ENCODE peak calls at places on chromosomes 13 and 19, in nine cellular contexts. One of them, this sample, is unnamed.

GRCh38 chr13:91714726-91715334 is 316.4 kb downstream of the GPC5 start:
- DNase-seq in thoracic aorta: no peak
- DNase-seq in mammary epithelial cell: no peak
- DNase-seq in fibroblast of lung: no peak
- DNase-seq in Peyer's patch: no peak
- DNase-seq in tibial artery: no peak
- DNase-seq in PC-3: no peak
- DNase-seq in thyroid gland: no peak
- DNase-seq in MM.1S: no peak
- DNase-seq in this sample: no peak

GRCh38 chr19:38199340-38199739 is 24.7 kb downstream of the DPF1 start:
- DNase-seq in tibial artery: no peak
- DNase-seq in mammary epithelial cell: no peak
- DNase-seq in MM.1S: no peak
- DNase-seq in Peyer's patch: no peak
- DNase-seq in fibroblast of lung: no peak
- DNase-seq in thoracic aorta: no peak
- DNase-seq in thyroid gland: no peak
- DNase-seq in PC-3: no peak
- DNase-seq in this sample: no peak

GRCh38 chr19:31338069-31338767 is 11.0 kb downstream of the TSHZ3 start:
- DNase-seq in tibial artery: peak; percentile 80
- DNase-seq in thoracic aorta: no peak
- DNase-seq in Peyer's patch: no peak
- DNase-seq in MM.1S: no peak
- DNase-seq in PC-3: no peak
- DNase-seq in thyroid gland: peak; percentile 78
- DNase-seq in mammary epithelial cell: no peak
- DNase-seq in fibroblast of lung: peak; percentile 88
- DNase-seq in this sample: no peak

GRCh38 chr13:78298657-78299056 is 304.7 kb downstream of the POU4F1 start:
- DNase-seq in thoracic aorta: no peak
- DNase-seq in fibroblast of lung: peak; percentile 19
- DNase-seq in MM.1S: no peak
- DNase-seq in Peyer's patch: no peak
- DNase-seq in mammary epithelial cell: peak; percentile 22
- DNase-seq in thyroid gland: no peak
- DNase-seq in tibial artery: no peak
- DNase-seq in PC-3: peak; percentile 4
- DNase-seq in this sample: no peak

GRCh38 chr13:30047154-30047874 is 196.9 kb upstream of the UBL3 start:
- DNase-seq in Peyer's patch: no peak
- DNase-seq in PC-3: no peak
- DNase-seq in thyroid gland: no peak
- DNase-seq in fibroblast of lung: no peak
- DNase-seq in tibial artery: no peak
- DNase-seq in MM.1S: peak; percentile 61
- DNase-seq in mammary epithelial cell: no peak
- DNase-seq in thoracic aorta: no peak
- DNase-seq in this sample: no peak

GRCh38 chr13:107271226-107271625 is 703.3 kb upstream of the ARGLU1 start:
- DNase-seq in mammary epithelial cell: no peak
- DNase-seq in MM.1S: no peak
- DNase-seq in thyroid gland: no peak
- DNase-seq in PC-3: peak; percentile 29
- DNase-seq in thoracic aorta: no peak
- DNase-seq in Peyer's patch: no peak
- DNase-seq in tibial artery: no peak
- DNase-seq in fibroblast of lung: peak; percentile 44
- DNase-seq in this sample: no peak

GRCh38 chr19:29717051-29717450 is 2.0 kb upstream of the C19orf12 start:
- DNase-seq in thoracic aorta: no peak
- DNase-seq in Peyer's patch: no peak
- DNase-seq in PC-3: no peak
- DNase-seq in mammary epithelial cell: no peak
- DNase-seq in thyroid gland: no peak
- DNase-seq in tibial artery: no peak
- DNase-seq in MM.1S: no peak
- DNase-seq in fibroblast of lung: no peak
- DNase-seq in this sample: no peak

GRCh38 chr19:13277104-13277809 is 127.0 kb downstream of the IER2 start:
- DNase-seq in Peyer's patch: no peak
- DNase-seq in thoracic aorta: no peak
- DNase-seq in PC-3: peak; percentile 96
- DNase-seq in tibial artery: no peak
- DNase-seq in thyroid gland: peak; percentile 16
- DNase-seq in mammary epithelial cell: peak; percentile 63
- DNase-seq in MM.1S: peak; percentile 78
- DNase-seq in fibroblast of lung: peak; percentile 78
- DNase-seq in this sample: no peak

GRCh38 chr13:25167349-25167748 is 4.7 kb downstream of the AMER2 start:
- DNase-seq in tibial artery: no peak
- DNase-seq in Peyer's patch: no peak
- DNase-seq in PC-3: no peak
- DNase-seq in mammary epithelial cell: no peak
- DNase-seq in MM.1S: no peak
- DNase-seq in thoracic aorta: no peak
- DNase-seq in thyroid gland: no peak
- DNase-seq in fibroblast of lung: no peak
- DNase-seq in this sample: no peak
- H3K36me3 ChIP-seq in tibial artery: no peaks in the 10 kb centered on the region
- H3K36me3 ChIP-seq in Peyer's patch: no peaks in the 10 kb centered on the region
- H3K36me3 ChIP-seq in PC-3: no peaks in the 10 kb centered on the region
- H3K36me3 ChIP-seq in mammary epithelial cell: no peaks in the 10 kb centered on the region
- H3K36me3 ChIP-seq in MM.1S: no peaks in the 10 kb centered on the region
- H3K36me3 ChIP-seq in thoracic aorta: no peaks in the 10 kb centered on the region
- H3K36me3 ChIP-seq in thyroid gland: no peaks in the 10 kb centered on the region
- H3K36me3 ChIP-seq in fibroblast of lung: no peaks in the 10 kb centered on the region
- H3K36me3 ChIP-seq in this sample: no peaks in the 10 kb centered on the region

GRCh38 chr13:24627090-24627714 is 53.0 kb upstream of the ATP12A start:
- DNase-seq in mammary epithelial cell: no peak
- DNase-seq in fibroblast of lung: no peak
- DNase-seq in Peyer's patch: peak; percentile 71
- DNase-seq in tibial artery: no peak
- DNase-seq in thoracic aorta: no peak
- DNase-seq in thyroid gland: peak; percentile 40
- DNase-seq in MM.1S: no peak
- DNase-seq in PC-3: peak; percentile 54
- DNase-seq in this sample: no peak
- TF ChIP-seq CTCF in mammary epithelial cell: peak; percentile 81
- TF ChIP-seq CTCF in fibroblast of lung: peak; percentile 55
- TF ChIP-seq CTCF in Peyer's patch: peak; percentile 61
- TF ChIP-seq CTCF in tibial artery: peak; percentile 29
- TF ChIP-seq CTCF in thoracic aorta: peak; percentile 29
- TF ChIP-seq CTCF in thyroid gland: peak; percentile 82
- TF ChIP-seq CTCF in MM.1S: peak; percentile 9
- TF ChIP-seq CTCF in PC-3: peak; percentile 81
- TF ChIP-seq CTCF in this sample: peak; percentile 39

DNA sequence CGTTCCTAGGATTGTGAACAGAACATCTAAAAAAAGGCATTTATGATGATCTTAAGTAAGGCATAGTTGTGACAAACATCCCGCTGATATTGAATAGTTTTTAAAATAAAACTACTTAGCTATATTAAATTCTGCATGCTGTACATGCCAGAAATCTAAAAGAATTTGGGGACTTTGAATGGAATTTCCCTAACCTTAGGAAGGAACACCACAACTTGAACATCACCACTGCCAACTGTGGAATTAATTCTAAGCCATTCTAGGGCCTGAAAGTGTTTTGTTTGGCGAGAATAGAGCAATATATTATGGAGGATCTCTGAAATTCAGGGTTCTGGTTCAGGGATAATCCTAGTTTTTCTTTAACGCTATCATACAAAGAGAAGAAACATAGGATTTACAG is 17.8 kb upstream of the LATS2 start:
- DNase-seq in tibial artery: no peak
- DNase-seq in fibroblast of lung: no peak
- DNase-seq in thyroid gland: no peak
- DNase-seq in thoracic aorta: no peak
- DNase-seq in MM.1S: no peak
- DNase-seq in Peyer's patch: no peak
- DNase-seq in mammary epithelial cell: no peak
- DNase-seq in PC-3: no peak
- DNase-seq in this sample: no peak
- H3K27ac ChIP-seq in tibial artery: peak overlapping the region; percentile 76
- H3K27ac ChIP-seq in fibroblast of lung: peak overlapping the region; percentile 80
- H3K27ac ChIP-seq in thyroid gland: no peak overlapping the region
- H3K27ac ChIP-seq in thoracic aorta: peak overlapping the region; percentile 55
- H3K27ac ChIP-seq in MM.1S: no peak overlapping the region
- H3K27ac ChIP-seq in Peyer's patch: peak overlapping the region; percentile 17
- H3K27ac ChIP-seq in mammary epithelial cell: no peak overlapping the region
- H3K27ac ChIP-seq in PC-3: no peak overlapping the region
- H3K27ac ChIP-seq in this sample: no peak overlapping the region

GRCh38 chr19:1990230-1991017 is 25.1 kb downstream of the BTBD2 start:
- DNase-seq in thyroid gland: no peak
- DNase-seq in thoracic aorta: no peak
- DNase-seq in Peyer's patch: peak; percentile 41
- DNase-seq in MM.1S: no peak
- DNase-seq in mammary epithelial cell: no peak
- DNase-seq in PC-3: no peak
- DNase-seq in fibroblast of lung: no peak
- DNase-seq in tibial artery: no peak
- DNase-seq in this sample: no peak
- H3K36me3 ChIP-seq in thyroid gland: peaks cover 60% of the 10 kb centered on the region
- H3K36me3 ChIP-seq in thoracic aorta: peaks cover 52% of the 10 kb centered on the region
- H3K36me3 ChIP-seq in Peyer's patch: peaks cover 88% of the 10 kb centered on the region
- H3K36me3 ChIP-seq in MM.1S: peaks cover 5% of the 10 kb centered on the region
- H3K36me3 ChIP-seq in mammary epithelial cell: peaks cover 13% of the 10 kb centered on the region
- H3K36me3 ChIP-seq in PC-3: peaks cover 5% of the 10 kb centered on the region
- H3K36me3 ChIP-seq in fibroblast of lung: peaks cover 40% of the 10 kb centered on the region
- H3K36me3 ChIP-seq in tibial artery: peaks cover 75% of the 10 kb centered on the region
- H3K36me3 ChIP-seq in this sample: peaks cover 30% of the 10 kb centered on the region

This sample was measured in pancreas.